ENCODE peak calls at places on chromosomes 12 and 14, in seven cellular contexts. T is occipital lobe; B is cerebellar cortex; P is M059J; A is stimulated activated CD8-positive, alpha-beta memory T cell treated with anti-CD3 and anti-CD28 coated beads, Interleukin-7, amount 100 ng/mL, for 1 hour; D is activated T-helper 1 cell treated with Interleukin-2 at 50 U/mL for 16 hours; E is colonic mucosa. R is an unnamed sample.

GRCh38 chr12:9699898-9700605 is 30.5 kb downstream of the CLEC2D start:
- DNase-seq in D (no peak), T (no peak), P (no peak), B (no peak), E (no peak), A (no peak), R (no peak)

GRCh38 chr12:50505945-50506344 is 1.2 kb downstream of the DIP2B start:
- DNase-seq in A (no peak), T (peak; percentile 63), P (no peak), E (peak; percentile 57), B (peak; percentile 64), D (no peak), R (no peak)

GRCh38 chr12:124207617-124208016 is 87.3 kb upstream of the RFLNA start:
- DNase-seq in B (no peak), E (no peak), P (no peak), D (no peak), T (no peak), A (no peak), R (no peak)

GRCh38 chr12:55060470-55060869 is 40.7 kb downstream of the NEUROD4 start:
- DNase-seq in T (no peak), B (no peak), D (no peak), P (no peak), E (no peak), A (no peak), R (no peak)

GRCh38 chr12:78179346-78179745 is 348.7 kb downstream of the NAV3 start:
- DNase-seq in D (no peak), T (no peak), A (no peak), P (no peak), B (peak; percentile 32), E (no peak), R (no peak)

GRCh38 chr12:67326637-67327036 is 57.5 kb downstream of the CAND1 start:
- DNase-seq in T (no peak), P (no peak), E (no peak), B (no peak), D (no peak), A (no peak), R (no peak)

GRCh38 chr12:42161529-42161928 is 16.9 kb upstream of the GXYLT1 start:
- DNase-seq in P (no peak), B (no peak), E (no peak), D (no peak), T (no peak), A (no peak), R (no peak)

GRCh38 chr12:45257185-45257585 is 41.3 kb downstream of the ANO6 start:
- DNase-seq in A (no peak), B (no peak), E (no peak), P (no peak), D (no peak), T (no peak), R (no peak)

GRCh38 chr12:51766067-51766466 is 82.5 kb downstream of the FIGNL2 start:
- DNase-seq in A (no peak), B (no peak), E (no peak), P (no peak), T (no peak), D (no peak), R (no peak)

GRCh38 chr14:60133487-60133886 is 31.7 kb downstream of the DHRS7 start:
- DNase-seq in P (peak; percentile 2), D (no peak), E (no peak), B (no peak), T (no peak), A (no peak), R (no peak)

GRCh38 chr14:104373855-104374717 is 205.5 kb upstream of the C14orf180 start:
- DNase-seq in D (no peak), T (no peak), B (no peak), A (no peak), P (no peak), E (no peak), R (no peak)

GRCh38 chr14:89792489-89793366 is 161.8 kb downstream of the EFCAB11 start:
- DNase-seq in A (no peak), T (no peak), D (no peak), E (no peak), B (no peak), P (peak; percentile 31), R (no peak)

GRCh38 chr14:100885196-100886030 is 18.1 kb downstream of the RTL1 start:
- DNase-seq in B (peak; percentile 47), T (no peak), E (no peak), D (no peak), P (no peak), A (no peak), R (no peak)

GRCh38 chr14:73293782-73294781 is 56.8 kb downstream of the PAPLN start:
- DNase-seq in P (no peak), A (no peak), T (no peak), B (no peak), E (no peak), D (no peak), R (no peak)

GRCh38 chr12:85843606-85844325 is 7.6 kb upstream of the RASSF9 start:
- DNase-seq in E (no peak), P (no peak), A (no peak), B (no peak), D (no peak), T (no peak), R (no peak)

GRCh38 chr14:91029451-91030217 is 30.8 kb downstream of the RPS6KA5 start:
- DNase-seq in E (no peak), D (no peak), A (no peak), P (peak; percentile 16), B (no peak), T (no peak), R (no peak)

GRCh38 chr14:104137297-104138097 is 890 bp upstream of the KIF26A start:
- DNase-seq in D (peak; percentile 27), P (no peak), B (peak; percentile 27), T (no peak), A (peak; percentile 14), E (peak; percentile 74), R (peak; percentile 99)

GRCh38 chr14:87102979-87103378 is 890.0 kb downstream of the GALC start:
- DNase-seq in T (no peak), E (no peak), A (no peak), P (no peak), D (no peak), B (no peak), R (no peak)

GRCh38 chr14:54691525-54692260 is 124.8 kb downstream of the SAMD4A start:
- DNase-seq in E (peak; percentile 77), P (peak; percentile 75), T (no peak), A (no peak), D (peak; percentile 18), B (peak; percentile 76), R (peak; percentile 22)

GRCh38 chr12:132789099-132789471 is 27.5 kb upstream of the ANKLE2 start:
- DNase-seq in D (no peak), P (no peak), A (no peak), T (no peak), B (no peak), E (no peak), R (no peak)

GRCh38 chr12:52645120-52645761 is 6.8 kb downstream of the KRT2 start:
- DNase-seq in P (no peak), B (no peak), A (peak; percentile 5), E (peak; percentile 18), T (no peak), D (peak; percentile 22), R (no peak)

GRCh38 chr12:81572411-81572810 is 186.7 kb downstream of the PPFIA2 start:
- DNase-seq in B (no peak), D (no peak), E (no peak), P (no peak), A (no peak), T (no peak), R (no peak)

R was measured in 8988T.